ENCODE peak calls at places on chromosomes 6 and 20, in seven cellular contexts. One of them, this sample, is unnamed.

GRCh38 chr6:20688710-20689500 is 154.6 kb downstream of the CDKAL1 start:
- DNase-seq in GM03348: no peak
- DNase-seq in AG20443: no peak
- DNase-seq in choroid plexus epithelial cell: peak; percentile 94
- DNase-seq in type B pancreatic cell: no peak
- DNase-seq in lower lobe of right lung: no peak
- DNase-seq in epithelial cell of proximal tubule: peak; percentile 75
- DNase-seq in this sample: no peak

GRCh38 chr6:105161411-105161810 is 18.4 kb downstream of the POPDC3 start:
- DNase-seq in GM03348: no peak
- DNase-seq in AG20443: no peak
- DNase-seq in choroid plexus epithelial cell: no peak
- DNase-seq in type B pancreatic cell: no peak
- DNase-seq in lower lobe of right lung: no peak
- DNase-seq in epithelial cell of proximal tubule: no peak
- DNase-seq in this sample: no peak

GRCh38 chr6:14635933-14636599 is 518.5 kb downstream of the CD83 start:
- DNase-seq in GM03348: no peak
- DNase-seq in AG20443: no peak
- DNase-seq in choroid plexus epithelial cell: no peak
- DNase-seq in type B pancreatic cell: no peak
- DNase-seq in lower lobe of right lung: no peak
- DNase-seq in epithelial cell of proximal tubule: no peak
- DNase-seq in this sample: no peak

GRCh38 chr20:45095753-45096371 is 5.1 kb downstream of the KCNS1 start:
- DNase-seq in GM03348: peak; percentile 74
- DNase-seq in AG20443: peak; percentile 69
- DNase-seq in choroid plexus epithelial cell: peak; percentile 78
- DNase-seq in type B pancreatic cell: no peak
- DNase-seq in lower lobe of right lung: no peak
- DNase-seq in epithelial cell of proximal tubule: no peak
- DNase-seq in this sample: no peak

GRCh38 chr6:119348308-119349040 is 1.1 kb downstream of the MAN1A1 start:
- DNase-seq in GM03348: peak; percentile 63
- DNase-seq in AG20443: peak; percentile 58
- DNase-seq in choroid plexus epithelial cell: peak; percentile 50
- DNase-seq in type B pancreatic cell: peak; percentile 75
- DNase-seq in lower lobe of right lung: peak; percentile 51
- DNase-seq in epithelial cell of proximal tubule: no peak
- DNase-seq in this sample: no peak

GRCh38 chr20:10761786-10762185 is 88.0 kb upstream of the JAG1 start:
- DNase-seq in GM03348: no peak
- DNase-seq in AG20443: no peak
- DNase-seq in choroid plexus epithelial cell: peak; percentile 94
- DNase-seq in type B pancreatic cell: no peak
- DNase-seq in lower lobe of right lung: no peak
- DNase-seq in epithelial cell of proximal tubule: no peak
- DNase-seq in this sample: no peak

GRCh38 chr20:44362466-44362940 is 7.0 kb downstream of the HNF4A start:
- DNase-seq in GM03348: no peak
- DNase-seq in AG20443: no peak
- DNase-seq in choroid plexus epithelial cell: no peak
- DNase-seq in type B pancreatic cell: no peak
- DNase-seq in lower lobe of right lung: no peak
- DNase-seq in epithelial cell of proximal tubule: no peak
- DNase-seq in this sample: no peak

GRCh38 chr20:50459124-50459918 is 50.9 kb upstream of the PTPN1 start:
- DNase-seq in GM03348: no peak
- DNase-seq in AG20443: no peak
- DNase-seq in choroid plexus epithelial cell: no peak
- DNase-seq in type B pancreatic cell: no peak
- DNase-seq in lower lobe of right lung: no peak
- DNase-seq in epithelial cell of proximal tubule: no peak
- DNase-seq in this sample: no peak

GRCh38 chr6:33126101-33126714 is 50.4 kb downstream of the HLA-DPB1 start:
- DNase-seq in GM03348: peak; percentile 67
- DNase-seq in AG20443: peak; percentile 71
- DNase-seq in choroid plexus epithelial cell: peak; percentile 50
- DNase-seq in type B pancreatic cell: no peak
- DNase-seq in lower lobe of right lung: peak; percentile 88
- DNase-seq in epithelial cell of proximal tubule: no peak
- DNase-seq in this sample: no peak

GRCh38 chr6:151464702-151465101 is 12.8 kb upstream of the RMND1 start:
- DNase-seq in GM03348: no peak
- DNase-seq in AG20443: no peak
- DNase-seq in choroid plexus epithelial cell: no peak
- DNase-seq in type B pancreatic cell: no peak
- DNase-seq in lower lobe of right lung: no peak
- DNase-seq in epithelial cell of proximal tubule: no peak
- DNase-seq in this sample: no peak

GRCh38 chr6:139296927-139297326 is 5.1 kb upstream of the TXLNB start:
- DNase-seq in GM03348: peak; percentile 53
- DNase-seq in AG20443: peak; percentile 32
- DNase-seq in choroid plexus epithelial cell: peak; percentile 47
- DNase-seq in type B pancreatic cell: no peak
- DNase-seq in lower lobe of right lung: no peak
- DNase-seq in epithelial cell of proximal tubule: no peak
- DNase-seq in this sample: no peak

GRCh38 chr6:111549744-111550143 is 55.9 kb downstream of the TRAF3IP2 start:
- DNase-seq in GM03348: no peak
- DNase-seq in AG20443: no peak
- DNase-seq in choroid plexus epithelial cell: no peak
- DNase-seq in type B pancreatic cell: no peak
- DNase-seq in lower lobe of right lung: no peak
- DNase-seq in epithelial cell of proximal tubule: no peak
- DNase-seq in this sample: no peak

GRCh38 chr20:8932192-8933150 is 136.4 kb upstream of the PLCB4 start:
- DNase-seq in GM03348: peak; percentile 60
- DNase-seq in AG20443: peak; percentile 76
- DNase-seq in choroid plexus epithelial cell: peak; percentile 37
- DNase-seq in type B pancreatic cell: no peak
- DNase-seq in lower lobe of right lung: no peak
- DNase-seq in epithelial cell of proximal tubule: peak; percentile 91
- DNase-seq in this sample: no peak

GRCh38 chr6:160455484-160456213 is 107.5 kb downstream of the SLC22A3 start:
- DNase-seq in GM03348: peak; percentile 87
- DNase-seq in AG20443: peak; percentile 87
- DNase-seq in choroid plexus epithelial cell: peak; percentile 70
- DNase-seq in type B pancreatic cell: peak; percentile 79
- DNase-seq in lower lobe of right lung: peak; percentile 55
- DNase-seq in epithelial cell of proximal tubule: no peak
- DNase-seq in this sample: no peak

GRCh38 chr6:138651491-138651890 is 122.1 kb upstream of the CCDC28A start:
- DNase-seq in GM03348: no peak
- DNase-seq in AG20443: no peak
- DNase-seq in choroid plexus epithelial cell: no peak
- DNase-seq in type B pancreatic cell: no peak
- DNase-seq in lower lobe of right lung: no peak
- DNase-seq in epithelial cell of proximal tubule: no peak
- DNase-seq in this sample: no peak

GRCh38 chr6:82786251-82786650 is 279.4 kb downstream of the UBE3D start:
- DNase-seq in GM03348: no peak
- DNase-seq in AG20443: no peak
- DNase-seq in choroid plexus epithelial cell: no peak
- DNase-seq in type B pancreatic cell: no peak
- DNase-seq in lower lobe of right lung: no peak
- DNase-seq in epithelial cell of proximal tubule: no peak
- DNase-seq in this sample: no peak

GRCh38 chr6:150622941-150623874 is 23.5 kb downstream of the PLEKHG1 start:
- DNase-seq in GM03348: no peak
- DNase-seq in AG20443: no peak
- DNase-seq in choroid plexus epithelial cell: no peak
- DNase-seq in type B pancreatic cell: no peak
- DNase-seq in lower lobe of right lung: no peak
- DNase-seq in epithelial cell of proximal tubule: no peak
- DNase-seq in this sample: no peak

GRCh38 chr20:11047559-11047958 is 373.8 kb upstream of the JAG1 start:
- DNase-seq in GM03348: no peak
- DNase-seq in AG20443: no peak
- DNase-seq in choroid plexus epithelial cell: no peak
- DNase-seq in type B pancreatic cell: no peak
- DNase-seq in lower lobe of right lung: no peak
- DNase-seq in epithelial cell of proximal tubule: no peak
- DNase-seq in this sample: no peak

GRCh38 chr6:74657033-74657432 is 548.8 kb downstream of the COL12A1 start:
- DNase-seq in GM03348: peak; percentile 71
- DNase-seq in AG20443: peak; percentile 57
- DNase-seq in choroid plexus epithelial cell: no peak
- DNase-seq in type B pancreatic cell: no peak
- DNase-seq in lower lobe of right lung: no peak
- DNase-seq in epithelial cell of proximal tubule: no peak
- DNase-seq in this sample: no peak

GRCh38 chr6:17101422-17102257 is at the start of gene STMND1:
- DNase-seq in GM03348: peak; percentile 40
- DNase-seq in AG20443: peak; percentile 52
- DNase-seq in choroid plexus epithelial cell: peak; percentile 28
- DNase-seq in type B pancreatic cell: peak; percentile 71
- DNase-seq in lower lobe of right lung: peak; percentile 64
- DNase-seq in epithelial cell of proximal tubule: no peak
- DNase-seq in this sample: no peak

GRCh38 chr20:21808863-21809664 is 103.6 kb downstream of the PAX1 start:
- DNase-seq in GM03348: peak; percentile 50
- DNase-seq in AG20443: no peak
- DNase-seq in choroid plexus epithelial cell: no peak
- DNase-seq in type B pancreatic cell: peak; percentile 78
- DNase-seq in lower lobe of right lung: peak; percentile 70
- DNase-seq in epithelial cell of proximal tubule: no peak
- DNase-seq in this sample: no peak

GRCh38 chr20:13307562-13308163 is 86.6 kb downstream of the ISM1 start:
- DNase-seq in GM03348: no peak
- DNase-seq in AG20443: no peak
- DNase-seq in choroid plexus epithelial cell: no peak
- DNase-seq in type B pancreatic cell: no peak
- DNase-seq in lower lobe of right lung: no peak
- DNase-seq in epithelial cell of proximal tubule: no peak
- DNase-seq in this sample: no peak

GRCh38 chr6:33166811-33167210 is 25.5 kb downstream of the COL11A2 start:
- DNase-seq in GM03348: no peak
- DNase-seq in AG20443: no peak
- DNase-seq in choroid plexus epithelial cell: no peak
- DNase-seq in type B pancreatic cell: no peak
- DNase-seq in lower lobe of right lung: no peak
- DNase-seq in epithelial cell of proximal tubule: no peak
- DNase-seq in this sample: no peak

GRCh38 chr6:92201618-92202017 is 1217.7 kb downstream of the EPHA7 start:
- DNase-seq in GM03348: no peak
- DNase-seq in AG20443: no peak
- DNase-seq in choroid plexus epithelial cell: peak; percentile 7
- DNase-seq in type B pancreatic cell: no peak
- DNase-seq in lower lobe of right lung: no peak
- DNase-seq in epithelial cell of proximal tubule: no peak
- DNase-seq in this sample: no peak

GRCh38 chr20:53827292-53827995 is 233.8 kb upstream of the ZNF217 start:
- DNase-seq in GM03348: no peak
- DNase-seq in AG20443: no peak
- DNase-seq in choroid plexus epithelial cell: no peak
- DNase-seq in type B pancreatic cell: no peak
- DNase-seq in lower lobe of right lung: no peak
- DNase-seq in epithelial cell of proximal tubule: no peak
- DNase-seq in this sample: no peak

GRCh38 chr6:167906899-167907298 is 80.2 kb downstream of the AFDN start:
- DNase-seq in GM03348: no peak
- DNase-seq in AG20443: no peak
- DNase-seq in choroid plexus epithelial cell: peak; percentile 40
- DNase-seq in type B pancreatic cell: no peak
- DNase-seq in lower lobe of right lung: peak; percentile 53
- DNase-seq in epithelial cell of proximal tubule: peak; percentile 20
- DNase-seq in this sample: peak; percentile 74

GRCh38 chr20:62352402-62353288 is 14.5 kb downstream of the LAMA5 start:
- DNase-seq in GM03348: no peak
- DNase-seq in AG20443: no peak
- DNase-seq in choroid plexus epithelial cell: no peak
- DNase-seq in type B pancreatic cell: no peak
- DNase-seq in lower lobe of right lung: no peak
- DNase-seq in epithelial cell of proximal tubule: no peak
- DNase-seq in this sample: peak; percentile 97

GRCh38 chr20:53949319-53949839 is 121.0 kb downstream of the BCAS1 start:
- DNase-seq in GM03348: peak; percentile 89
- DNase-seq in AG20443: peak; percentile 91
- DNase-seq in choroid plexus epithelial cell: peak; percentile 82
- DNase-seq in type B pancreatic cell: no peak
- DNase-seq in lower lobe of right lung: peak; percentile 60
- DNase-seq in epithelial cell of proximal tubule: no peak
- DNase-seq in this sample: no peak

GRCh38 chr6:169092375-169092774 is 161.3 kb downstream of the THBS2 start:
- DNase-seq in GM03348: no peak
- DNase-seq in AG20443: no peak
- DNase-seq in choroid plexus epithelial cell: peak; percentile 87
- DNase-seq in type B pancreatic cell: no peak
- DNase-seq in lower lobe of right lung: no peak
- DNase-seq in epithelial cell of proximal tubule: no peak
- DNase-seq in this sample: no peak

GRCh38 chr6:30325873-30326445 is 768 bp upstream of the TRIM39 start:
- DNase-seq in GM03348: no peak
- DNase-seq in AG20443: no peak
- DNase-seq in choroid plexus epithelial cell: peak; percentile 69
- DNase-seq in type B pancreatic cell: no peak
- DNase-seq in lower lobe of right lung: no peak
- DNase-seq in epithelial cell of proximal tubule: no peak
- DNase-seq in this sample: no peak